ENCODE peak calls at places on chromosome 20, in ten cellular contexts. I is OCI-LY7, V is thoracic aorta, D is brain microvascular endothelial cell, T is choroid plexus epithelial cell, N is upper lobe of left lung, P is AG04450, L is B cell, S is lower lobe of right lung, U is HFFc6. Y is an unnamed sample.

GRCh38 chr20:47547034-47547387 is 45.3 kb downstream of the NCOA3 start:
- DNase-seq in I (no peak), V (no peak), D (no peak), T (no peak), N (no peak), P (no peak), L (no peak), S (no peak), U (no peak), Y (no peak)

GRCh38 chr20:41161886-41162285 is 24.5 kb downstream of the PLCG1 start:
- DNase-seq in I (no peak), V (no peak), D (no peak), T (no peak), N (no peak), P (no peak), L (no peak), S (no peak), U (no peak), Y (no peak)

GRCh38 chr20:45816951-45817651 is 4.7 kb downstream of the UBE2C start:
- DNase-seq in I (no peak), V (no peak), D (no peak), T (no peak), N (no peak), P (no peak), L (no peak), S (no peak), U (no peak), Y (no peak)

GRCh38 chr20:60473240-60473639 is 515.0 kb downstream of the CDH26 start:
- DNase-seq in I (no peak), V (no peak), D (no peak), T (no peak), N (no peak), P (no peak), L (no peak), S (no peak), U (no peak), Y (no peak)

GRCh38 chr20:58511364-58511763 is 3.8 kb downstream of the APCDD1L start:
- DNase-seq in I (no peak), V (no peak), D (peak), T (peak), N (no peak), P (peak), L (no peak), S (no peak), U (peak), Y (no peak)

GRCh38 chr20:50804453-50805348 is 9.8 kb downstream of the BCAS4 start:
- DNase-seq in I (peak), V (no peak), D (no peak), T (no peak), N (no peak), P (no peak), L (peak), S (no peak), U (no peak), Y (no peak)

GRCh38 chr20:859661-860294 is 26.3 kb downstream of the FAM110A start:
- DNase-seq in I (no peak), V (no peak), D (no peak), T (peak), N (no peak), P (no peak), L (no peak), S (no peak), U (no peak), Y (no peak)

GRCh38 chr20:7226156-7226555 is 458.7 kb downstream of the BMP2 start:
- DNase-seq in I (no peak), V (no peak), D (no peak), T (no peak), N (no peak), P (no peak), L (no peak), S (no peak), U (no peak), Y (no peak)

GRCh38 chr20:57743450-57744095 is 33.8 kb upstream of the PMEPA1 start:
- DNase-seq in I (no peak), V (no peak), D (no peak), T (no peak), N (no peak), P (no peak), L (no peak), S (no peak), U (no peak), Y (no peak)

GRCh38 chr20:39799366-39799965 is 837.3 kb downstream of the DHX35 start:
- DNase-seq in I (no peak), V (no peak), D (no peak), T (no peak), N (no peak), P (no peak), L (no peak), S (no peak), U (no peak), Y (no peak)

GRCh38 chr20:47776639-47777038 is 8.6 kb downstream of the SULF2 start:
- DNase-seq in I (no peak), V (no peak), D (no peak), T (no peak), N (no peak), P (no peak), L (no peak), S (no peak), U (no peak), Y (no peak)

GRCh38 chr20:1334761-1335160 is 5.8 kb upstream of the SDCBP2 start:
- DNase-seq in I (peak), V (no peak), D (no peak), T (no peak), N (peak), P (no peak), L (no peak), S (no peak), U (no peak), Y (no peak)

GRCh38 chr20:59402697-59403096 is 102.3 kb downstream of the EDN3 start:
- DNase-seq in I (no peak), V (no peak), D (no peak), T (peak), N (no peak), P (no peak), L (no peak), S (no peak), U (no peak), Y (no peak)

GRCh38 chr20:25223179-25223661 is 24.7 kb upstream of the PYGB start:
- DNase-seq in I (peak), V (no peak), D (peak), T (peak), N (no peak), P (peak), L (no peak), S (no peak), U (peak), Y (no peak)
- TF ChIP-seq CTCF in I (no peak), V (no peak), D (peak), T (peak), N (no peak), P (peak), L (no peak), S (no peak), U (peak), Y (no peak)

GRCh38 chr20:16352321-16352720 is 220.9 kb downstream of the KIF16B start:
- DNase-seq in I (no peak), V (no peak), D (no peak), T (peak), N (no peak), P (no peak), L (no peak), S (no peak), U (no peak), Y (no peak)
- TF ChIP-seq CTCF in I (peak), V (no peak), D (no peak), T (no peak), N (no peak), P (no peak), L (no peak), S (no peak), U (no peak), Y (no peak)

DNA sequence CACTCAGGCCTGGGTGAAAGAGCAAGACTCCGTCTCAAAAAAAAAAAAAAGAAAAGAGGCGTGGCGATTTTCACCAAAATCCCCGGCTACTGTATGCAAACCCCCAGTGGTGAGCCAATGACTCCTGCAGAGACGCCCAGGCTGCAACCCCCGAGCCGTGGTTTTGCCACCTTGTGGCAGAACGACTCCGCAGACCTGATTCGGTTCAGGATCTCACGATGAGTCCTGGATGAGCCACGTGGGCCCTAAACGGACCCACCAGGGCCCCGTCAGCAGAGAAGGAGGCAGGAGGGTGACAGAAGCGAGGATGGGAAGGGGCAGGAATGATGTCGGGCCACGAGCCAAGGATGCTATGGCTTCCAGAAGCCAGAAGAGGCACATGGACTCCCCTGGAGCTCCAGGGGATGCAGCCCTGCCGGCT is 42.5 kb downstream of the SLC2A4RG start:
- DNase-seq in I (peak), V (no peak), D (no peak), T (no peak), N (no peak), P (no peak), L (no peak), S (no peak), U (no peak), Y (no peak)
- TF ChIP-seq CTCF in I (peak), V (no peak), D (no peak), T (no peak), N (no peak), P (no peak), L (no peak), S (no peak), U (peak), Y (no peak)

DNA sequence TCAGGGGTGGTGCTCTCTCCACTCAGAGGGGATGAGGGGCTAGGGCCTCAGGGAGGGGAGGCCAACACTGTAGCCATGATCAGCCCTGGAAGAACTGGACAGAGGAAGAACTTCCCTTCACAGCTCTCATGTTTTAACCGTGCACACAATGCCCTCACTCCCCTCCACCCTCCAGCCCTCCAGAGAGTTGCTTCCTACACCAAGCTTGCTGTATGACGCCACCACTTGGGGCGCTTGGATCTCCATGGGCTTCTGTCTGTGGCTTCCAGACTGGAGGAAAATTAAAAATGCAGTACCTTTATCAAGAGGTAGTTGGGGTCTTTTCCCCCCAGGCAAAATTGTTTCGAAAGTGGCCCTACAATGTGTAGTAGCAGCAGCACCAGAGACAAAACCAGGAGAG is 48.4 kb downstream of the ARHGAP40 start:
- DNase-seq in I (peak), V (no peak), D (no peak), T (no peak), N (no peak), P (no peak), L (no peak), S (no peak), U (no peak), Y (no peak)
- TF ChIP-seq CTCF in I (peak), V (no peak), D (peak), T (peak), N (no peak), P (no peak), L (no peak), S (no peak), U (no peak), Y (no peak)

GRCh38 chr20:63706852-63707557 is 771 bp downstream of the ARFRP1 start:
- DNase-seq in I (peak), V (no peak), D (peak), T (peak), N (peak), P (no peak), L (peak), S (peak), U (peak), Y (peak)
- TF ChIP-seq CTCF in I (peak), V (no peak), D (peak), T (peak), N (no peak), P (peak), L (peak), S (peak), U (peak), Y (peak)

GRCh38 chr20:62804632-62805364 is at the start of gene OGFR:
- DNase-seq in I (peak), V (no peak), D (no peak), T (peak), N (peak), P (no peak), L (peak), S (peak), U (no peak), Y (no peak)

GRCh38 chr20:62806383-62807050 is 1.9 kb downstream of the OGFR start:
- DNase-seq in I (peak), V (no peak), D (no peak), T (no peak), N (no peak), P (no peak), L (no peak), S (no peak), U (no peak), Y (no peak)

GRCh38 chr20:62805711-62806382 is 1.2 kb downstream of the OGFR start:
- DNase-seq in I (no peak), V (no peak), D (no peak), T (no peak), N (peak), P (no peak), L (no peak), S (peak), U (no peak), Y (no peak)

GRCh38 chr20:62804021-62804631 is 509 bp upstream of the OGFR start:
- DNase-seq in I (peak), V (no peak), D (no peak), T (no peak), N (no peak), P (no peak), L (no peak), S (no peak), U (no peak), Y (no peak)

GRCh38 chr20:62805365-62805710 is 703 bp downstream of the OGFR start:
- DNase-seq in I (peak), V (no peak), D (no peak), T (no peak), N (no peak), P (no peak), L (no peak), S (no peak), U (no peak), Y (no peak)
- TF ChIP-seq CTCF in I (no peak), V (no peak), D (peak), T (no peak), N (no peak), P (peak), L (no peak), S (no peak), U (no peak), Y (no peak)

GRCh38 chr20:19308151-19308550 is 95.7 kb downstream of the SLC24A3 start:
- DNase-seq in I (no peak), V (no peak), D (no peak), T (no peak), N (no peak), P (no peak), L (no peak), S (no peak), U (no peak), Y (no peak)

GRCh38 chr20:19313342-19314069 is 101.1 kb downstream of the SLC24A3 start:
- DNase-seq in I (no peak), V (no peak), D (no peak), T (no peak), N (no peak), P (no peak), L (no peak), S (no peak), U (no peak), Y (peak)

GRCh38 chr20:19314619-19315018 is 102.2 kb downstream of the SLC24A3 start:
- DNase-seq in I (no peak), V (no peak), D (no peak), T (no peak), N (no peak), P (no peak), L (no peak), S (no peak), U (no peak), Y (peak)

GRCh38 chr20:19304886-19305415 is 92.5 kb downstream of the SLC24A3 start:
- DNase-seq in I (no peak), V (no peak), D (no peak), T (no peak), N (no peak), P (no peak), L (no peak), S (no peak), U (no peak), Y (no peak)

GRCh38 chr20:19310541-19310940 is 98.1 kb downstream of the SLC24A3 start:
- DNase-seq in I (no peak), V (no peak), D (no peak), T (peak), N (no peak), P (no peak), L (no peak), S (no peak), U (no peak), Y (no peak)
- TF ChIP-seq CTCF in I (no peak), V (no peak), D (no peak), T (no peak), N (no peak), P (no peak), L (no peak), S (no peak), U (no peak), Y (no peak)

DNA sequence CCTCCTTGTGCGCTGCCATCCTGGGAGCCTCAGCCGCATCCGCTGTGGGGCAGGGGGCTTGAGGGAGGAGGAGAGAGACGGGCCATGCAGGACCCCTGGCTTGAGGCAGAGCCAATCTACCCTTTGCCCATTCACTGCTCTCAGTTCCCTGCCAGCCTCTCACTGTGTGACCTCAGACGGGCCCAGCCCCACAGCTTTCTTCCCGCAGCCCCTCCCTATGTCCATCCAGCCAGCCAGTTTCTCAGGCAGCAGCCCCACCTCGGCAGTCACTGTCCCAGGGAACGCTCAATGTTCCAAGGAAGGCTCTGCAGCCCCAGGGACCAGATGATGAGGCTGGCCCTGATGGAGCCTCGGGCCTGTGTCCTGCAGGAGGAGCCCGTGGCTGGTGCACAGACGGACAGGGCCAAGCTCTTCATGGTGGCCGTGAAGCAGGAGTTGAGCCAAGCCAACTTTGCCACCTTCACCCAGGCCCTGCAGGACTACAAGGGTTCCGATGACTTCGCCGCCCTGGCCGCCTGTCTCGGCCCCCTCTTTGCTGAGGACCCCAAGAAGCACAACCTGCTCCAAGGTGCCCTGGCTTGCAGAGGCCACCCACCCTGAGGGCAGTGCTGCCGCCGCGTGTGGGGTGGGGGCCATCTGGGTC is 3.9 kb upstream of the TNFRSF6B start:
- DNase-seq in I (no peak), V (no peak), D (no peak), T (no peak), N (no peak), P (no peak), L (peak), S (peak), U (peak), Y (no peak)
- TF ChIP-seq CTCF in I (no peak), V (no peak), D (peak), T (peak), N (no peak), P (peak), L (no peak), S (no peak), U (peak), Y (no peak)

DNA sequence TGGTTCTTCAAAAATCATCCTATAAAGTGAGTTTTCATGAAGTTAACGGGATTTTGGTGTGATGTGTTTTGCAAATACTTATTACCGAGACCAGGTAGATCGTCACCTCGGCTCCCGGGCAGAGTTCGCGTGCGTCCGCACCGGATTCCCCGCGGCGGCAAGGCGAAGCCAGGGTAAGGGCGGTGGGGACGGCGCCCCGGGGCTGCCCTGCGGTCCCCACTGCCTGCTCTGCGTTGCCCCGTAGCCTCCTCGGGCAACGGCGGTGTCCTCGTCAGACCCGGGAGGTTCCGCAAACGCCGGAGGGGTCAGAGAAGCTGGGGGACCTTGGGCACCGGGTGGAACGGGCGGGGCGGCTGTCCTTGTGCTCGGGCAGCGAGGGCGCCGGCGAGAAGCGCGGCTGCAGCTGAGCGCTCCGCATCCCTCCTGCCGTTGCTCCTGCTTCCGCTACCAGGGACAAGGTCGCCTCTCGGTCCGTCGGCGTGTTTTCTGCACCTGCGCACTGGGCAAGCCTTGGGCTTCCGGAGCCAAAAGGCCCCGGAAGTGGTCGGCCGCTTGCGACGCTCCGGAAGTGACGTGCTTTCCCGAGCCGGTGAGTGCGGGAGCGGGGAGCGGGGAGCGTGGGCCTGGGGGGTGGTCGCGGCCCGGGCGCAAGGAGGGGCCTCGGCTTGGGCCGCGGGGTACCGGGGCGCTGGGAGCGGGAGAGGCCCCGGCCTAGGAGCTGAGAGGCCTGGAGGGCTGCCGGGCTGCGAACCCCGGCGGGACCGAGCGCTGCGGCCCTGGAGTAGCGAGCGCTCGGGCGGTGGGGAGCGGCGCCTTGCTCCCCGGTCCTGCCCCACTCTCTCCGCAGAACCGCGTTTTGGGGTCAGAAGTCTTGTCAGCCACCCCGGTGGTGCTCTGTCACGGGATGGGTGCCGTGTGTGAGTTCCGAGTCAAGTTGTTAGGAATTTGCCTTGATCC is at the start of gene MTG2:
- DNase-seq in I (peak), V (peak), D (peak), T (peak), N (peak), P (peak), L (peak), S (peak), U (peak), Y (peak)
- TF ChIP-seq CTCF in I (no peak), V (peak), D (no peak), T (no peak), N (no peak), P (no peak), L (no peak), S (no peak), U (no peak), Y (no peak)

GRCh38 chr20:33064572-33065287 is 11.0 kb downstream of the BPIFB3 start:
- DNase-seq in I (no peak), V (no peak), D (no peak), T (no peak), N (no peak), P (no peak), L (no peak), S (no peak), U (no peak), Y (no peak)
- TF ChIP-seq CTCF in I (no peak), V (no peak), D (no peak), T (no peak), N (no peak), P (no peak), L (no peak), S (no peak), U (no peak), Y (no peak)

Y was measured in type B pancreatic cell.